ENCODE peak calls at places on chromosomes 2 and 18, in eight cellular contexts. One of them, this sample, is unnamed.

GRCh38 chr2:64950226-64951160 is 38.7 kb upstream of the SLC1A4 start:
- DNase-seq in CD8-positive, alpha-beta memory T cell: no peak
- DNase-seq in transverse colon: no peak
- DNase-seq in Peyer's patch: no peak
- DNase-seq in esophagus squamous epithelium: no peak
- DNase-seq in CD8-positive, alpha-beta T cell: no peak
- DNase-seq in psoas muscle: no peak
- DNase-seq in IMR-90: peak; percentile 43
- DNase-seq in this sample: no peak

GRCh38 chr2:231189571-231190495 is 8.6 kb upstream of the ARMC9 start:
- DNase-seq in esophagus squamous epithelium: no peak
- DNase-seq in IMR-90: no peak
- DNase-seq in CD8-positive, alpha-beta memory T cell: no peak
- DNase-seq in CD8-positive, alpha-beta T cell: no peak
- DNase-seq in transverse colon: peak; percentile 16
- DNase-seq in psoas muscle: peak; percentile 76
- DNase-seq in Peyer's patch: no peak
- DNase-seq in this sample: no peak

GRCh38 chr2:224263571-224264043 is 138.3 kb downstream of the FAM124B start:
- DNase-seq in CD8-positive, alpha-beta T cell: no peak
- DNase-seq in esophagus squamous epithelium: no peak
- DNase-seq in transverse colon: no peak
- DNase-seq in psoas muscle: no peak
- DNase-seq in CD8-positive, alpha-beta memory T cell: no peak
- DNase-seq in Peyer's patch: no peak
- DNase-seq in IMR-90: peak; percentile 63
- DNase-seq in this sample: peak; percentile 48

GRCh38 chr2:226995625-226996041 is 159.8 kb downstream of the RHBDD1 start:
- DNase-seq in CD8-positive, alpha-beta T cell: no peak
- DNase-seq in transverse colon: peak; percentile 13
- DNase-seq in CD8-positive, alpha-beta memory T cell: no peak
- DNase-seq in esophagus squamous epithelium: no peak
- DNase-seq in Peyer's patch: no peak
- DNase-seq in psoas muscle: peak; percentile 55
- DNase-seq in IMR-90: peak; percentile 77
- DNase-seq in this sample: peak; percentile 55

GRCh38 chr2:230713331-230714121 is 884 bp downstream of the CAB39 start:
- DNase-seq in CD8-positive, alpha-beta memory T cell: peak; percentile 16
- DNase-seq in Peyer's patch: peak; percentile 77
- DNase-seq in IMR-90: no peak
- DNase-seq in transverse colon: peak; percentile 64
- DNase-seq in psoas muscle: peak; percentile 64
- DNase-seq in esophagus squamous epithelium: no peak
- DNase-seq in CD8-positive, alpha-beta T cell: no peak
- DNase-seq in this sample: peak; percentile 56

GRCh38 chr2:63589148-63589972 is 597 bp downstream of the MDH1 start:
- DNase-seq in esophagus squamous epithelium: no peak
- DNase-seq in transverse colon: no peak
- DNase-seq in CD8-positive, alpha-beta T cell: no peak
- DNase-seq in CD8-positive, alpha-beta memory T cell: no peak
- DNase-seq in IMR-90: no peak
- DNase-seq in psoas muscle: no peak
- DNase-seq in Peyer's patch: no peak
- DNase-seq in this sample: peak; percentile 9

GRCh38 chr2:126700073-126700581 is 44.2 kb downstream of the GYPC start:
- DNase-seq in esophagus squamous epithelium: no peak
- DNase-seq in CD8-positive, alpha-beta memory T cell: no peak
- DNase-seq in psoas muscle: no peak
- DNase-seq in Peyer's patch: no peak
- DNase-seq in CD8-positive, alpha-beta T cell: no peak
- DNase-seq in IMR-90: peak; percentile 42
- DNase-seq in transverse colon: no peak
- DNase-seq in this sample: peak; percentile 4

GRCh38 chr2:27683390-27684071 is 19.8 kb downstream of the SLC4A1AP start:
- DNase-seq in Peyer's patch: peak; percentile 92
- DNase-seq in esophagus squamous epithelium: peak; percentile 6
- DNase-seq in CD8-positive, alpha-beta memory T cell: peak; percentile 82
- DNase-seq in transverse colon: peak; percentile 85
- DNase-seq in IMR-90: peak; percentile 90
- DNase-seq in CD8-positive, alpha-beta T cell: peak; percentile 69
- DNase-seq in psoas muscle: peak; percentile 79
- DNase-seq in this sample: peak; percentile 94

GRCh38 chr2:159712929-159713575 is 746 bp downstream of the MARCHF7 start:
- DNase-seq in psoas muscle: no peak
- DNase-seq in CD8-positive, alpha-beta memory T cell: no peak
- DNase-seq in Peyer's patch: no peak
- DNase-seq in transverse colon: no peak
- DNase-seq in IMR-90: no peak
- DNase-seq in esophagus squamous epithelium: no peak
- DNase-seq in CD8-positive, alpha-beta T cell: no peak
- DNase-seq in this sample: peak; percentile 61

GRCh38 chr2:80126596-80127189 is 177.9 kb downstream of the LRRTM1 start:
- DNase-seq in CD8-positive, alpha-beta T cell: no peak
- DNase-seq in IMR-90: peak; percentile 71
- DNase-seq in transverse colon: no peak
- DNase-seq in Peyer's patch: no peak
- DNase-seq in CD8-positive, alpha-beta memory T cell: no peak
- DNase-seq in esophagus squamous epithelium: no peak
- DNase-seq in psoas muscle: no peak
- DNase-seq in this sample: peak; percentile 52

GRCh38 chr18:24369420-24369819 is 28.2 kb downstream of the OSBPL1A start:
- DNase-seq in psoas muscle: no peak
- DNase-seq in transverse colon: no peak
- DNase-seq in IMR-90: peak; percentile 20
- DNase-seq in CD8-positive, alpha-beta T cell: no peak
- DNase-seq in Peyer's patch: no peak
- DNase-seq in esophagus squamous epithelium: no peak
- DNase-seq in CD8-positive, alpha-beta memory T cell: no peak
- DNase-seq in this sample: no peak

GRCh38 chr2:73822276-73822675 is 6.5 kb upstream of the STAMBP start:
- DNase-seq in Peyer's patch: no peak
- DNase-seq in psoas muscle: no peak
- DNase-seq in CD8-positive, alpha-beta T cell: no peak
- DNase-seq in esophagus squamous epithelium: no peak
- DNase-seq in transverse colon: no peak
- DNase-seq in CD8-positive, alpha-beta memory T cell: no peak
- DNase-seq in IMR-90: no peak
- DNase-seq in this sample: no peak

GRCh38 chr2:161124186-161124585 is 36.0 kb upstream of the TANK start:
- DNase-seq in CD8-positive, alpha-beta T cell: no peak
- DNase-seq in Peyer's patch: no peak
- DNase-seq in psoas muscle: no peak
- DNase-seq in CD8-positive, alpha-beta memory T cell: no peak
- DNase-seq in esophagus squamous epithelium: no peak
- DNase-seq in transverse colon: no peak
- DNase-seq in IMR-90: no peak
- DNase-seq in this sample: no peak

GRCh38 chr2:44582363-44583008 is 220.7 kb downstream of the CAMKMT start:
- DNase-seq in CD8-positive, alpha-beta memory T cell: no peak
- DNase-seq in psoas muscle: no peak
- DNase-seq in transverse colon: no peak
- DNase-seq in Peyer's patch: no peak
- DNase-seq in CD8-positive, alpha-beta T cell: no peak
- DNase-seq in esophagus squamous epithelium: no peak
- DNase-seq in IMR-90: peak; percentile 25
- DNase-seq in this sample: peak; percentile 66

GRCh38 chr2:25992556-25992955 is 10.3 kb upstream of the KIF3C start:
- DNase-seq in CD8-positive, alpha-beta T cell: no peak
- DNase-seq in psoas muscle: no peak
- DNase-seq in esophagus squamous epithelium: no peak
- DNase-seq in IMR-90: no peak
- DNase-seq in transverse colon: no peak
- DNase-seq in CD8-positive, alpha-beta memory T cell: no peak
- DNase-seq in Peyer's patch: no peak
- DNase-seq in this sample: no peak

GRCh38 chr2:25993049-25993448 is 10.8 kb upstream of the KIF3C start:
- DNase-seq in transverse colon: no peak
- DNase-seq in CD8-positive, alpha-beta T cell: no peak
- DNase-seq in esophagus squamous epithelium: no peak
- DNase-seq in CD8-positive, alpha-beta memory T cell: no peak
- DNase-seq in Peyer's patch: no peak
- DNase-seq in IMR-90: no peak
- DNase-seq in psoas muscle: no peak
- DNase-seq in this sample: no peak

GRCh38 chr2:26000561-26001211 is 18.4 kb upstream of the KIF3C start:
- DNase-seq in transverse colon: peak; percentile 18
- DNase-seq in esophagus squamous epithelium: no peak
- DNase-seq in Peyer's patch: peak; percentile 59
- DNase-seq in IMR-90: no peak
- DNase-seq in psoas muscle: peak; percentile 86
- DNase-seq in CD8-positive, alpha-beta memory T cell: no peak
- DNase-seq in CD8-positive, alpha-beta T cell: no peak
- DNase-seq in this sample: no peak

GRCh38 chr2:25994509-25994908 is 12.2 kb upstream of the KIF3C start:
- DNase-seq in IMR-90: no peak
- DNase-seq in transverse colon: no peak
- DNase-seq in Peyer's patch: no peak
- DNase-seq in CD8-positive, alpha-beta memory T cell: no peak
- DNase-seq in CD8-positive, alpha-beta T cell: no peak
- DNase-seq in esophagus squamous epithelium: no peak
- DNase-seq in psoas muscle: no peak
- DNase-seq in this sample: no peak

DNA sequence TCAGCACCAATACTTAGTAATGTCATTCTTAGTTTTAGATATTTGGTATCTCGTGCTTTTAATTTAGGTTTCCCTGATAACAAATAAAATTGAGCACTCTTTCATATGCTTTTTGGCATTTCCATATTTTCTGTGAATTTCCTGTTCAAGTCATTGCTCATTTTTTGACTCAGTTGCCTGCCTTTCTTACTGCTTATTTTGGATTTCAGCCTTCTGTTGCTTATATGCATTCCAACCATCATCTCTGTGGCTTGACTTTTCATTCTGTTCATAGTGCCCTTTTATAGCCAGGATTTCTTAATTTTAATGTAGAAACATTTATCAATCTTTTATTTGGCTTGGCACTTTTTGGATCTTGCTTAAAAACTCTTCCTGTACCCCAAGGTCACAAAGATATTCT is 14.5 kb upstream of the KIF3C start:
- DNase-seq in transverse colon: no peak
- DNase-seq in CD8-positive, alpha-beta T cell: no peak
- DNase-seq in esophagus squamous epithelium: no peak
- DNase-seq in IMR-90: no peak
- DNase-seq in CD8-positive, alpha-beta memory T cell: no peak
- DNase-seq in Peyer's patch: no peak
- DNase-seq in psoas muscle: no peak
- DNase-seq in this sample: peak; percentile 62
- H3K4me1 ChIP-seq in transverse colon: peaks cover 23% of the 10 kb centered on the region
- H3K4me1 ChIP-seq in CD8-positive, alpha-beta T cell: no peaks in the 10 kb centered on the region
- H3K4me1 ChIP-seq in esophagus squamous epithelium: peaks cover 24% of the 10 kb centered on the region
- H3K4me1 ChIP-seq in IMR-90: peaks cover 2% of the 10 kb centered on the region
- H3K4me1 ChIP-seq in CD8-positive, alpha-beta memory T cell: no peaks in the 10 kb centered on the region
- H3K4me1 ChIP-seq in Peyer's patch: no peaks in the 10 kb centered on the region
- H3K4me1 ChIP-seq in psoas muscle: peaks cover 23% of the 10 kb centered on the region
- H3K4me1 ChIP-seq in this sample: peaks cover 29% of the 10 kb centered on the region

DNA sequence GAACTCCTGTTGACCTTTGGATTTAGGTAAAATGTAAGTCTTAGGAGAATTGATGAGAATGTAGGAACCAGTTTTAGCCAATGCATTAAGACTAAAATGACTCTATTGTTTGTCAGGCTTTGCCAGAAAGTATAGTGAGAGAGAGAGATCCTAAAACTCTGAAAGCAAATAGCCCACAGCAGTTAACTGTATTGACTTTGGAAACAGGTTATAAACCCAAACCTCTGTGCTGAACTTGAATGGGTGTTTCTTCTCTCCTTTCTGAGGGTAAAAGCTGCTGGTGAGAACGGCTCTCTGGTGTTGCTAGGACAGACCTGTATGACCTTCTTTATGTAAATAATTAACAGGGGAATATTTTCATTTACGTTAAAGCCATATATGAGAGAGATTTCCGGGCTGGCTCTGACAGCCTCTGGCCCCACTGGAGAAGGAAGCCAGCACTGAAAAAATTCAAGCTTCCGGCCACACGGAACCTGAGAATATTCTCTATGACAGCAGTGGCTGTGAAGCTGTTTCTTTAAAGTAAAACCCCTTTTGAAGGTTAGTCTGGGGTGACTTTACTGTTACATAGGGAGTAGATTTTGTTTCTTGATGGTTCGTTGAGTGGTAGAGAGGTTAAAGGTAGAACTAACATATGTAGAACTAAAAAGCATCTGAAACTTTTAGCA is 123.7 kb downstream of the SPTBN1 start:
- DNase-seq in CD8-positive, alpha-beta memory T cell: peak; percentile 73
- DNase-seq in Peyer's patch: peak; percentile 86
- DNase-seq in transverse colon: peak; percentile 77
- DNase-seq in esophagus squamous epithelium: no peak
- DNase-seq in psoas muscle: no peak
- DNase-seq in CD8-positive, alpha-beta T cell: peak; percentile 30
- DNase-seq in IMR-90: no peak
- DNase-seq in this sample: no peak
- H3K4me3 ChIP-seq in CD8-positive, alpha-beta memory T cell: peak overlapping the region; percentile 35
- H3K4me3 ChIP-seq in Peyer's patch: no peak overlapping the region
- H3K4me3 ChIP-seq in transverse colon: no peak overlapping the region
- H3K4me3 ChIP-seq in esophagus squamous epithelium: no peak overlapping the region
- H3K4me3 ChIP-seq in psoas muscle: no peak overlapping the region
- H3K4me3 ChIP-seq in CD8-positive, alpha-beta T cell: peak overlapping the region; percentile 23
- H3K4me3 ChIP-seq in IMR-90: no peak overlapping the region
- H3K4me3 ChIP-seq in this sample: no peak overlapping the region

GRCh38 chr18:50898908-50899307 is 20.0 kb downstream of the ME2 start:
- DNase-seq in psoas muscle: no peak
- DNase-seq in Peyer's patch: no peak
- DNase-seq in CD8-positive, alpha-beta memory T cell: no peak
- DNase-seq in IMR-90: no peak
- DNase-seq in transverse colon: no peak
- DNase-seq in esophagus squamous epithelium: no peak
- DNase-seq in CD8-positive, alpha-beta T cell: no peak
- DNase-seq in this sample: no peak

GRCh38 chr18:50906843-50907242 is 27.9 kb downstream of the ME2 start:
- DNase-seq in CD8-positive, alpha-beta memory T cell: no peak
- DNase-seq in psoas muscle: no peak
- DNase-seq in transverse colon: no peak
- DNase-seq in IMR-90: no peak
- DNase-seq in Peyer's patch: no peak
- DNase-seq in esophagus squamous epithelium: no peak
- DNase-seq in CD8-positive, alpha-beta T cell: no peak
- DNase-seq in this sample: no peak

DNA sequence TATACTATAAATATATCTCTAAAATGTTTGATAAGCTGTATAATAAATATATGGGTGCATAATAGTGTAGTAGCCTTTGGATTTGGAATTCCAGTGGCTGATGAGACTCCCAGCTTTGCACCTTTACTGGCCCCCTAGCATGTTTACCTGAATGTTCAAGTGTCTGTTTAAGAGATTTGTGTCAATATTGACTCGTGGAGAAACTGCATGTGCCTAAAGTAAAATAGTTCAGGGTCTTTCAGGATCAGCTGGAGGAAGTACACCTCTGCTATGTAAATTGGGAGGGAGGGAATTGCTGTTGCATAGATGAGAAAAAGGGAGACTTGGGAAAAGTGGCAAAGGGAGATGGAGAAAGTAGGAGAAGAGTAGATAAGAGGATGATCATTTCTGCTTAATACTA is 23.9 kb downstream of the ME2 start:
- DNase-seq in Peyer's patch: no peak
- DNase-seq in psoas muscle: no peak
- DNase-seq in esophagus squamous epithelium: no peak
- DNase-seq in CD8-positive, alpha-beta memory T cell: no peak
- DNase-seq in IMR-90: no peak
- DNase-seq in transverse colon: no peak
- DNase-seq in CD8-positive, alpha-beta T cell: no peak
- DNase-seq in this sample: no peak
- H3K9me3 ChIP-seq in Peyer's patch: no peaks in the 10 kb centered on the region
- H3K9me3 ChIP-seq in psoas muscle: no peaks in the 10 kb centered on the region
- H3K9me3 ChIP-seq in esophagus squamous epithelium: peaks cover 5% of the 10 kb centered on the region
- H3K9me3 ChIP-seq in CD8-positive, alpha-beta memory T cell: no peaks in the 10 kb centered on the region
- H3K9me3 ChIP-seq in IMR-90: no peaks in the 10 kb centered on the region
- H3K9me3 ChIP-seq in transverse colon: no peaks in the 10 kb centered on the region
- H3K9me3 ChIP-seq in CD8-positive, alpha-beta T cell: no peaks in the 10 kb centered on the region
- H3K9me3 ChIP-seq in this sample: no peaks in the 10 kb centered on the region

GRCh38 chr2:75498907-75499306 is 61.8 kb downstream of the EVA1A start:
- DNase-seq in transverse colon: no peak
- DNase-seq in Peyer's patch: no peak
- DNase-seq in IMR-90: no peak
- DNase-seq in CD8-positive, alpha-beta memory T cell: no peak
- DNase-seq in psoas muscle: no peak
- DNase-seq in CD8-positive, alpha-beta T cell: no peak
- DNase-seq in esophagus squamous epithelium: no peak
- DNase-seq in this sample: peak; percentile 20
- H3K4me1 ChIP-seq in transverse colon: no peaks in the 10 kb centered on the region
- H3K4me1 ChIP-seq in Peyer's patch: no peaks in the 10 kb centered on the region
- H3K4me1 ChIP-seq in IMR-90: peaks cover 6% of the 10 kb centered on the region
- H3K4me1 ChIP-seq in CD8-positive, alpha-beta memory T cell: no peaks in the 10 kb centered on the region
- H3K4me1 ChIP-seq in psoas muscle: no peaks in the 10 kb centered on the region
- H3K4me1 ChIP-seq in CD8-positive, alpha-beta T cell: no peaks in the 10 kb centered on the region
- H3K4me1 ChIP-seq in esophagus squamous epithelium: no peaks in the 10 kb centered on the region
- H3K4me1 ChIP-seq in this sample: no peaks in the 10 kb centered on the region

This sample was measured in adipocyte.